ENCODE peak calls at places on chromosomes 11 and 22, in eight cellular contexts. R is lower lobe of right lung, O is epithelial cell of proximal tubule, U is PC-9, D is thyroid gland, N is bronchial epithelial cell, C is WTC11, L is cardiac fibroblast. K is an unnamed sample.

GRCh38 chr11:34425863-34426262 is 12.9 kb upstream of the CAT start:
- DNase-seq in R (no peak), O (no peak), U (no peak), D (no peak), N (no peak), C (no peak), L (peak), K (no peak)

GRCh38 chr11:11502303-11502828 is 119.4 kb downstream of the GALNT18 start:
- DNase-seq in R (no peak), O (no peak), U (no peak), D (peak), N (peak), C (no peak), L (no peak), K (no peak)

GRCh38 chr22:30732426-30732825 is 37.8 kb downstream of the OSBP2 start:
- DNase-seq in R (no peak), O (no peak), U (no peak), D (no peak), N (no peak), C (no peak), L (no peak), K (no peak)

GRCh38 chr11:17207317-17208256 is at the start of gene PIK3C2A:
- DNase-seq in R (peak), O (no peak), U (peak), D (peak), N (peak), C (peak), L (peak), K (peak)

GRCh38 chr11:85627332-85627997 is at the start of gene DLG2:
- DNase-seq in R (no peak), O (no peak), U (peak), D (peak), N (peak), C (no peak), L (peak), K (peak)

GRCh38 chr11:11426226-11426915 is 73.3 kb upstream of the CSNK2A3 start:
- DNase-seq in R (no peak), O (no peak), U (no peak), D (no peak), N (peak), C (no peak), L (no peak), K (no peak)

GRCh38 chr11:70901951-70902521 is 350.3 kb downstream of the SHANK2 start:
- DNase-seq in R (peak), O (no peak), U (no peak), D (no peak), N (no peak), C (no peak), L (peak), K (no peak)

GRCh38 chr11:124988063-124988462 is 34.1 kb downstream of the CCDC15 start:
- DNase-seq in R (no peak), O (no peak), U (no peak), D (no peak), N (no peak), C (no peak), L (no peak), K (no peak)

GRCh38 chr11:65291613-65292012 is 23.1 kb upstream of the CDC42EP2 start:
- DNase-seq in R (no peak), O (no peak), U (peak), D (peak), N (peak), C (no peak), L (peak), K (no peak)

GRCh38 chr11:13963949-13964770 is 1.6 kb downstream of the SPON1 start:
- DNase-seq in R (peak), O (no peak), U (no peak), D (peak), N (no peak), C (peak), L (no peak), K (peak)

GRCh38 chr11:44709281-44709562 is 17.5 kb upstream of the TSPAN18 start:
- DNase-seq in R (no peak), O (no peak), U (peak), D (no peak), N (no peak), C (no peak), L (no peak), K (no peak)

GRCh38 chr11:74021998-74022397 is 13.1 kb upstream of the UCP3 start:
- DNase-seq in R (no peak), O (no peak), U (no peak), D (no peak), N (no peak), C (no peak), L (no peak), K (no peak)
- TF ChIP-seq CTCF in R (no peak), O (no peak), U (no peak), D (no peak), N (no peak), C (no peak), L (no peak), K (no peak)

GRCh38 chr11:119583585-119583984 is 145.4 kb downstream of the NECTIN1 start:
- DNase-seq in R (no peak), O (no peak), U (no peak), D (no peak), N (no peak), C (peak), L (no peak), K (no peak)
- TF ChIP-seq CTCF in R (no peak), O (peak), U (no peak), D (no peak), N (no peak), C (peak), L (peak), K (peak)

DNA sequence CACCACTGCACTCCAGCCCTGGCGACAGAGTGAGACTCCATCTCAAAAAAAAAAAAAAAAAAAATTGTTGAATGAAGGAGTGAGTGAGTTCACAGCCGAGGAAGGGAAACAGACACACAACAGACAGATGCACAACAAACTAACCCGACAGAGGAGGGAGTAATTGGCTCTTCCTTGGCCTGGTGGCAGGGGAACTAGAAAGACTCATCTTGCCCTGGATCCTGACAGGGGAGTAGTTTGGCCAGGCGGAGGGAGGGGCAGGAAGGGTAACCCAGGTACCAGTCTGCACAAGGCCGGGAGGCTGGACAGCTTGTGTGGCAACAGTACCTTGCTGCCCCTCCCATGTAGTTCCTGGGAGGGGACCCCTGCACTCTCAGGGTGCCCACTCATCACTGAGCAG is 106.9 kb downstream of the KIAA1671 start:
- DNase-seq in R (no peak), O (no peak), U (no peak), D (no peak), N (no peak), C (no peak), L (no peak), K (no peak)
- TF ChIP-seq CTCF in R (no peak), O (no peak), U (no peak), D (no peak), N (no peak), C (no peak), L (no peak), K (no peak)

GRCh38 chr11:63999349-64000025 is 13.2 kb downstream of the OTUB1 start:
- DNase-seq in R (peak), O (no peak), U (no peak), D (peak), N (peak), C (peak), L (peak), K (peak)

GRCh38 chr11:64000026-64000739 is 13.9 kb downstream of the OTUB1 start:
- DNase-seq in R (peak), O (no peak), U (no peak), D (peak), N (peak), C (peak), L (peak), K (peak)

GRCh38 chr11:63997801-63998332 is 11.6 kb downstream of the OTUB1 start:
- DNase-seq in R (no peak), O (no peak), U (no peak), D (no peak), N (no peak), C (no peak), L (no peak), K (no peak)

GRCh38 chr11:63997104-63997700 is 11.0 kb downstream of the OTUB1 start:
- DNase-seq in R (no peak), O (no peak), U (no peak), D (no peak), N (no peak), C (no peak), L (no peak), K (no peak)

GRCh38 chr11:63998558-63999348 is 12.5 kb downstream of the OTUB1 start:
- DNase-seq in R (peak), O (no peak), U (no peak), D (no peak), N (peak), C (peak), L (no peak), K (peak)
- TF ChIP-seq CTCF in R (no peak), O (no peak), U (no peak), D (no peak), N (peak), C (no peak), L (no peak), K (no peak)

DNA sequence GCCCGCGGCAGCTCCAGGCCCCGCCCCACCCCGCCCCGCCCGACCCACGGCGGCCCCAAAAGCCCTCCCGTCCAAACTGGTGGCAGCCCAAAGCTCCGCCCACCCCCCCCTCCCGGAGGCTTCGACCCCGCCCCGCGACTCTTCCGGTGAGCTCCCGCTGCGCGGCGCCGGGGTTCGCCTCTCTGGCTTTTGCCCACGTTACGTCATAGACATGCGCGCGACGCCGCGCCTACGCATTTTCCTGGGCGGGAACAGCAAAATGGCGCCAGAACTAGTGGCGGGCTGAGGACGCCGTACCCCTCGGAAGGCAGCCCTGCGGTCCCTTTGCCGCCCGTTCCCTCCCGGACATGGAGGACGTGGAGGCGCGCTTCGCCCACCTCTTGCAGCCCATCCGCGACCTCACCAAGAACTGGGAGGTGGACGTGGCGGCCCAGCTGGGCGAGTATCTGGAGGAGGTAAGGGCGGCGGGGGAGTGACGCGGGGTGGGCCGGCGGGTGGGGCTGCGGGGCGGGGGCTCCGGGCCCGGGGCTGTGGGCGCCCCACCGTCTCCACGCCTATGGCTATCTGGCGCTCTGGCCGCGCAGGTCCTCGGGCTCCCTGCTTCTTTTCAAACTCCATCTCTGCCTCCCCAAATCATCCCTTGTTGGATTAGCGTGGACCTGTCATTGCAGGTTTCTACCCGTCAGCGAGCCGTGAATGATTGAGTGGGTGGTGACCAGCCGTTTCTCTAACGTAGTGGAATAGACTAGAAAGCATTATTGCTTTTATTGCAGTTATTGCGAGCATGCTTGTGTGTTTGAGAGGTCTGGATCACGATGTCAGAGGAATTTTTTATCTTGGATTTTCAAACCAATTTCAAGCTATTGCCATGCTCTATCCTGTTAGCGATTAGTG is at the start of gene NCAPH2:
- DNase-seq in R (peak), O (no peak), U (peak), D (peak), N (peak), C (peak), L (peak), K (peak)
- TF ChIP-seq CTCF in R (no peak), O (no peak), U (no peak), D (no peak), N (peak), C (no peak), L (no peak), K (no peak)

DNA sequence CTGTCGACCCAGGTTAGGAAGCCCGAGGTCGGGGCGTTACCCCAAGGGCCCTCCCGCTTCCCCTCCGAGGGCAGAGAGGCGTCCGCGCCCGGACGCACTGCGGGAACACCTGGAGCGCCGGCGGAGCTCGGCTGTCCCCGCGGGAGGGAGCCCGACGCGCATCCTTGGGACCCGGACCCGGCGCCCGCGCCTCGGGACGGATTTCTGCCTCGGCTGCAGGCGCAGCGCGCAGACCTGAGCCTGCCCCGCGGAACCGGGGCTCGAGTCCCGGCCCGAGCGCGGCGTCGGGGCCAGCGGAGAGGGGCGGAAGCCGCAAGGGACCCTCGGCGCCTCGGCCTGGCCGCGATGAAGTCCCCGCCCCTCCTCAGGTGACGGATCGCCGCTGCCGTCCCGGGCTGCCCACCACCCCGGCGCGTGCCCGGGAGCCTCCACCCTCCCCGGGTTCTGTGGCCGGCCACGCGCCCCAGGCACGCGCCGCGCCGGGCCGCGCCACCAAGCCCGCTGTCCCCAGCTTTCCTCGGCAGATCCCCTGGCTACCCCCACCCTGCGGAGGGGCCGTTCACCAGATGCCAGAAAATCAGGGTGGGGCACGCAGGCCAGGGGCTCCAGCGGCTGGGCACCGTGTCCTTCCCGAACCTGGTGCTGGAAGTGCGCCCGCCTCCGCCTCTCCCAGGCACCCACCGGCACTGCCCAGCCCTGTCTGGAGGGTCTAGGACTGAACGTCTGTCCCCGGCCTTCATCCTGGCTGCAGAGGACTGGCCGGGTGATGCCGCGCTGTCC is 407 bp downstream of the GLB1L3 start:
- DNase-seq in R (no peak), O (no peak), U (no peak), D (no peak), N (no peak), C (peak), L (no peak), K (peak)
- TF ChIP-seq CTCF in R (no peak), O (no peak), U (no peak), D (no peak), N (no peak), C (no peak), L (no peak), K (no peak)

GRCh38 chr11:129331871-129332274 is 43.8 kb upstream of the BARX2 start:
- DNase-seq in R (peak), O (peak), U (peak), D (peak), N (peak), C (peak), L (peak), K (peak)

GRCh38 chr11:129331217-129331616 is 44.4 kb upstream of the BARX2 start:
- DNase-seq in R (no peak), O (no peak), U (no peak), D (no peak), N (peak), C (no peak), L (no peak), K (no peak)

DNA sequence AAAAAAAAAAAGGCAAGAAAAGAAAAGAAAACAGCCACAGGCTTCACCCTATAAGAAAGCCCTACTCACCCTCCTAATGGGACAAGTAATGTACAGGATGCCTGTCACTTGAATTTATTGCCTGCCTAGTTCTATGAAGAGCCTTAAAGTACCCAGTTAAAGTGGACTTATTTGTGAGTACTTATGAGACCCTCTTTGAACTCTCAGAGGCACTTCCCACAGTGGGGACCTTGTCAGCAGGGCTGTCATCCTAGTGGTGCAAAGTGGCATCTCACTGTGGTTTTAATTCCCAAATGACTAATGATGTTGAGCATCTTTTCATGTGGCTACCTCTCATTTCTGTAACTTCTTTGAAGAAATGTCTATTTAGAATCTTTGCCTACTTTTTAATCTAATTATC is 41.8 kb upstream of the BARX2 start:
- DNase-seq in R (no peak), O (no peak), U (no peak), D (no peak), N (peak), C (no peak), L (no peak), K (no peak)
- TF ChIP-seq CTCF in R (no peak), O (peak), U (peak), D (no peak), N (peak), C (no peak), L (peak), K (peak)